ENCODE peak calls at places on chromosomes 12 and 14, in seven cellular contexts. G is kidney, N is fibroblast of lung, A is SK-N-SH, C is NT2/D1, S is GM23248, V is K562. Z is an unnamed sample.

GRCh38 chr14:27411021-27411420 is 813.2 kb upstream of the NOVA1 start:
- DNase-seq in V (no peak), C (no peak), A (peak; percentile 4), G (no peak), S (no peak), N (no peak), Z (peak; percentile 87)

GRCh38 chr12:81084848-81085350 is 7.0 kb downstream of the ACSS3 start:
- DNase-seq in N (no peak), G (no peak), C (no peak), S (no peak), V (no peak), A (no peak), Z (peak; percentile 49)

GRCh38 chr14:97407701-97408407 is 610.7 kb downstream of the VRK1 start:
- DNase-seq in G (no peak), S (no peak), N (no peak), V (no peak), C (no peak), A (no peak), Z (no peak)

GRCh38 chr12:51183816-51184215 is 10.9 kb upstream of the TFCP2 start:
- DNase-seq in C (no peak), S (peak; percentile 21), N (peak; percentile 22), A (peak; percentile 65), V (peak; percentile 64), G (peak; percentile 87), Z (peak; percentile 44)

GRCh38 chr14:95033851-95034622 is 123.3 kb downstream of the DICER1 start:
- DNase-seq in V (no peak), N (no peak), A (no peak), S (no peak), C (no peak), G (no peak), Z (no peak)

GRCh38 chr12:117685115-117685926 is 283.5 kb downstream of the KSR2 start:
- DNase-seq in N (no peak), G (peak; percentile 91), S (peak; percentile 89), A (peak; percentile 84), V (peak; percentile 39), C (peak; percentile 80), Z (no peak)

GRCh38 chr14:39717000-39717399 is 284.8 kb upstream of the FBXO33 start:
- DNase-seq in V (no peak), S (no peak), N (no peak), G (no peak), A (no peak), C (no peak), Z (no peak)

GRCh38 chr12:12157424-12157823 is 86.7 kb downstream of the BCL2L14 start:
- DNase-seq in A (no peak), C (no peak), V (no peak), G (no peak), S (no peak), N (no peak), Z (no peak)

GRCh38 chr14:61107148-61107641 is 126.2 kb downstream of the SLC38A6 start:
- DNase-seq in N (no peak), A (no peak), G (no peak), C (no peak), V (no peak), S (peak; percentile 71), Z (no peak)

GRCh38 chr14:61519106-61519505 is 176.2 kb upstream of the HIF1A start:
- DNase-seq in V (no peak), C (no peak), S (no peak), G (no peak), A (no peak), N (no peak), Z (no peak)

GRCh38 chr12:20270557-20270956 is 97.8 kb upstream of the PDE3A start:
- DNase-seq in S (no peak), V (no peak), N (no peak), G (no peak), A (no peak), C (no peak), Z (no peak)

GRCh38 chr14:96090441-96091148 is 51.4 kb downstream of the C14orf132 start:
- DNase-seq in V (no peak), C (no peak), A (peak; percentile 83), S (peak; percentile 72), N (peak; percentile 80), G (peak; percentile 93), Z (peak; percentile 70)

GRCh38 chr14:93059260-93059659 is 56.5 kb downstream of the ITPK1 start:
- DNase-seq in N (no peak), G (no peak), V (no peak), S (no peak), C (no peak), A (no peak), Z (no peak)

GRCh38 chr14:93055651-93056115 is 60.0 kb downstream of the ITPK1 start:
- DNase-seq in N (no peak), S (no peak), C (no peak), V (no peak), A (no peak), G (no peak), Z (no peak)

GRCh38 chr14:93056840-93057585 is 58.7 kb downstream of the ITPK1 start:
- DNase-seq in V (no peak), G (no peak), C (no peak), N (no peak), S (peak; percentile 50), A (no peak), Z (peak; percentile 45)

GRCh38 chr14:93056166-93056839 is 59.4 kb downstream of the ITPK1 start:
- DNase-seq in A (no peak), S (peak; percentile 47), C (no peak), N (peak; percentile 33), G (no peak), V (no peak), Z (peak; percentile 35)

GRCh38 chr14:93057586-93058280 is 58.0 kb downstream of the ITPK1 start:
- DNase-seq in N (no peak), S (no peak), A (no peak), C (no peak), G (no peak), V (no peak), Z (no peak)
- H3K9ac ChIP-seq in N (no peak overlapping the region), S (no peak overlapping the region), A (no peak overlapping the region), C (no peak overlapping the region), G (no peak overlapping the region), V (no peak overlapping the region), Z (no peak overlapping the region)

GRCh38 chr12:96194572-96194889 is 356 bp downstream of the ELK3 start:
- DNase-seq in A (no peak), C (no peak), N (no peak), V (no peak), S (no peak), G (no peak), Z (no peak)
- H3K4me1 ChIP-seq in A (peaks cover 22% of the 10 kb centered on the region), C (no peaks in the 10 kb centered on the region), N (peaks cover 12% of the 10 kb centered on the region), V (peaks cover 14% of the 10 kb centered on the region), S (peaks cover 22% of the 10 kb centered on the region), G (no peaks in the 10 kb centered on the region), Z (peaks cover 28% of the 10 kb centered on the region)

DNA sequence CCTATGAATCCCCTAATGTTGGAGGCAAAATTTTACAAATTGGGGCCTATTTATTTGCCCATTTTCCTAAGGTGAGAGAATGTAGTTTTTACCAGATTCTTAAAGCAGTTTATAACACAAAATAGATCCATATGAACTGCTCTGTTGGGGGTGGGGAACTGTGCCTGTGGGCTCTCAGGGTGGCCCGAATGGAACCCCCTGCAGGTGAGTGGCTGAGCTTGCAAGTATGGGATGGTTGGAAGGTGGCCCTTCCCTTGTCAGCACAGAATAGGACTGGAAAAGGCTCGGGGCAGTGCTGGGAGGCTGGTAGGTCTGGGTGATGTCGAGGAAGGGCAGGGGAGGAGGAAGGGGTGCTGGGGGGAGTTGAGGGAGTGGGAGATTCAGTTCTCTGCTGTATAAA is 4.9 kb downstream of the VSX2 start:
- DNase-seq in V (no peak), A (no peak), N (no peak), G (no peak), C (no peak), S (no peak), Z (no peak)
- H3K9me3 ChIP-seq in V (no peaks in the 10 kb centered on the region), A (no peaks in the 10 kb centered on the region), N (no peaks in the 10 kb centered on the region), G (no peaks in the 10 kb centered on the region), C (no peaks in the 10 kb centered on the region), S (no peaks in the 10 kb centered on the region), Z (no peaks in the 10 kb centered on the region)

DNA sequence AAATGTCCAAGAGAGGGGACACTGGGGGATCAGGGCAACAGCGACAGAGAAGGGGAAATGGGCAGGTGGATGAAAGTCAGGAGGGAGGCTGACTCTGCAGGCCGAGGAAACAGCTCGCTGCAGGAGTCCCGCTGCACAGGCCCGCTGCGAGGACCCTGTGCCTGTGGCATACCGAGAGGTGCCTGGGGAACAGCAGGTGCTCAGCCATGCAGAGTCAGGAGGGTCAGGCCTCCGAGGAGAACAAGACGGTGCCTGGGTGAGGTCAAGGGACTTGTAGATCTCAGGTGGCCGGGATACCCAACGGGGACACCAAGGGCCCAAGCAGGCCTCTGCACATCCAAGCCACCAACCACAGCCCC is 67.6 kb downstream of the NCOR2 start:
- DNase-seq in C (no peak), N (no peak), V (no peak), S (no peak), A (no peak), G (no peak), Z (no peak)
- H3K9ac ChIP-seq in C (peak overlapping the region; percentile 51), N (no peak overlapping the region), V (peak overlapping the region; percentile 36), S (no peak overlapping the region), A (no peak overlapping the region), G (no peak overlapping the region), Z (no peak overlapping the region)

DNA sequence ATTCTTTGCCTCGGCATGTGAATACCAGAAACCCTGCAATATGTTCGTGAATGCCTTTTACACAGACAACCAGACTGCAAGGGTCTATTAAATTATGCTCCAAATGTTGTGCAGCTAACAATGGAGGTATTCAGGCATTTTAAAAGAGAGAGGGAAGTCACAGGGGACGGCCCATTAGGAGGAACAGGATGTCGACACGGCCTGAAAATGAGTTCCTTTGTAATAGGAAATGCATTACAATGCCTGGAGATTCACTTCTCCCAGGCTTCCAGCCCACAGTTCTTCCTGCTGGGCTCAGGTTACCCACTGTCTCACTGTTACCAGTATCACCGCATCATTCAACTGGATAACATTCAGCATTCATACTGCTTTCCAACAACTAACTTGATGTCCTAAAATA is 2.5 kb downstream of the DUSP6 start:
- DNase-seq in A (peak; percentile 38), V (no peak), C (peak; percentile 81), S (peak; percentile 74), G (no peak), N (peak; percentile 71), Z (peak; percentile 68)
- H3K4me1 ChIP-seq in A (peaks cover 17% of the 10 kb centered on the region), V (peaks cover 22% of the 10 kb centered on the region), C (peaks cover 10% of the 10 kb centered on the region), S (peaks cover 34% of the 10 kb centered on the region), G (peaks cover 12% of the 10 kb centered on the region), N (peaks cover 18% of the 10 kb centered on the region), Z (peaks cover 57% of the 10 kb centered on the region)

DNA sequence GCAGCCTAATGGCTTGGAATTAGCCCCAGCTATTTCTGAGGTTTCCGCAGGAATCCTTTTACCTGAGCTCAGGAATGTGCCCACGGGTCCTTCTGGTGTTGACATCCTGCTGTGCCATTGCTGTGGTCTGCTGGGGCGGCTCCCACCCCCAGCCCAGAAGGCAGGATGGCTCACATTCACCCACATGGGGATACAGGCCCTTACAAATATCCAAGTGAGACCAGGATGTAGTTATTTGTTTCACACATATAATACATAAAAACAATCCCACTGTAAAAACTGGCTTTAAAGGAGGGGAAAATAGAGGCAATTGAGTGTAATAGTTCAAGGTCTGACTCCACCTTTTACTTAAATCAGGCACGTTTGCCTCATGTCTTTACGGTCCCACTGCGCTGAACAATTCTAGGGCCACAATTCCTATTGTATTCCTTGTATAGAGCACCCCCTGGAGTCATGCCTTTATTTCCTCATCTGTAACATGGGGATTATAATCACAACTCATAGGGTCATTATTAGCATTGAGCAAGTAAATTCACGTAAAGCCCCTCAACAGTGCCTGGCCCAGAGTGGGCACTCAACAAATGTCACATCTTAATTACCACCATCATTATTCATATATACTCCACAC is 57.2 kb upstream of the FICD start:
- DNase-seq in C (no peak), V (no peak), A (no peak), S (peak; percentile 42), G (no peak), N (no peak), Z (peak; percentile 57)
- H3K9me3 ChIP-seq in C (no peaks in the 10 kb centered on the region), V (no peaks in the 10 kb centered on the region), A (no peaks in the 10 kb centered on the region), S (no peaks in the 10 kb centered on the region), G (no peaks in the 10 kb centered on the region), N (no peaks in the 10 kb centered on the region), Z (no peaks in the 10 kb centered on the region)

GRCh38 chr12:44581642-44582242 is 294.4 kb downstream of the NELL2 start:
- DNase-seq in N (no peak), C (peak; percentile 72), V (no peak), G (no peak), S (no peak), A (no peak), Z (no peak)
- H3K9ac ChIP-seq in N (no peak overlapping the region), C (no peak overlapping the region), V (no peak overlapping the region), G (no peak overlapping the region), S (no peak overlapping the region), A (no peak overlapping the region), Z (no peak overlapping the region)